ENCODE peak calls at places on chromosomes 7 and 10, in five cellular contexts. One of them, this sample, is unnamed.

GRCh38 chr7:24715661-24716479 is 41.4 kb downstream of the GSDME start:
- DNase-seq in germinal center: peak
- DNase-seq in iris pigment epithelial cell: peak
- DNase-seq in body of pancreas: no peak
- DNase-seq in HT1080: no peak
- DNase-seq in this sample: no peak

GRCh38 chr7:155244675-155245074 is 53.0 kb upstream of the INSIG1 start:
- DNase-seq in germinal center: no peak
- DNase-seq in HT1080: no peak
- DNase-seq in body of pancreas: no peak
- DNase-seq in iris pigment epithelial cell: no peak
- DNase-seq in this sample: no peak

GRCh38 chr7:43110790-43111362 is 1.6 kb upstream of the HECW1 start:
- DNase-seq in germinal center: no peak
- DNase-seq in body of pancreas: no peak
- DNase-seq in HT1080: no peak
- DNase-seq in iris pigment epithelial cell: no peak
- DNase-seq in this sample: no peak

GRCh38 chr10:44512345-44513095 is 127.6 kb upstream of the CXCL12 start:
- DNase-seq in body of pancreas: no peak
- DNase-seq in iris pigment epithelial cell: no peak
- DNase-seq in HT1080: no peak
- DNase-seq in germinal center: no peak
- DNase-seq in this sample: no peak

GRCh38 chr7:33981686-33982424 is 76.5 kb downstream of the BMPER start:
- DNase-seq in HT1080: peak
- DNase-seq in iris pigment epithelial cell: peak
- DNase-seq in body of pancreas: no peak
- DNase-seq in germinal center: no peak
- DNase-seq in this sample: no peak

GRCh38 chr10:110918269-110918632 is 729 bp downstream of the BBIP1 start:
- DNase-seq in HT1080: peak
- DNase-seq in body of pancreas: peak
- DNase-seq in germinal center: peak
- DNase-seq in iris pigment epithelial cell: peak
- DNase-seq in this sample: peak

GRCh38 chr10:128062837-128063563 is 63.2 kb downstream of the MKI67 start:
- DNase-seq in iris pigment epithelial cell: no peak
- DNase-seq in HT1080: no peak
- DNase-seq in body of pancreas: no peak
- DNase-seq in germinal center: peak
- DNase-seq in this sample: no peak

GRCh38 chr7:91355680-91356435 is 91.6 kb downstream of the FZD1 start:
- DNase-seq in body of pancreas: no peak
- DNase-seq in germinal center: no peak
- DNase-seq in iris pigment epithelial cell: no peak
- DNase-seq in HT1080: no peak
- DNase-seq in this sample: no peak

GRCh38 chr10:1542941-1543340 is 194.4 kb downstream of the ADARB2 start:
- DNase-seq in iris pigment epithelial cell: no peak
- DNase-seq in germinal center: no peak
- DNase-seq in HT1080: no peak
- DNase-seq in body of pancreas: no peak
- DNase-seq in this sample: no peak

GRCh38 chr7:6624246-6624611 is 8.8 kb downstream of the ZNF853 start:
- DNase-seq in HT1080: no peak
- DNase-seq in body of pancreas: no peak
- DNase-seq in iris pigment epithelial cell: no peak
- DNase-seq in germinal center: no peak
- DNase-seq in this sample: no peak

GRCh38 chr10:24991298-24991697 is 24.7 kb downstream of the ENKUR start:
- DNase-seq in germinal center: no peak
- DNase-seq in iris pigment epithelial cell: no peak
- DNase-seq in HT1080: no peak
- DNase-seq in body of pancreas: no peak
- DNase-seq in this sample: no peak

GRCh38 chr10:107915277-107915634 is 750.8 kb upstream of the SORCS1 start:
- DNase-seq in iris pigment epithelial cell: no peak
- DNase-seq in germinal center: no peak
- DNase-seq in HT1080: peak
- DNase-seq in body of pancreas: peak
- DNase-seq in this sample: no peak

GRCh38 chr7:28112056-28112455 is 68.5 kb downstream of the JAZF1 start:
- DNase-seq in body of pancreas: no peak
- DNase-seq in iris pigment epithelial cell: no peak
- DNase-seq in HT1080: no peak
- DNase-seq in germinal center: no peak
- DNase-seq in this sample: no peak

This sample was measured in left cardiac atrium.